ENCODE peak calls at places on chromosomes 2 and 18, in four cellular contexts. V, H, Y and X are unnamed samples.

GRCh38 chr18:26863921-26864497 is 1.5 kb downstream of the AQP4 start:
- DNase-seq in V (no peak), H (no peak), Y (no peak), X (no peak)

GRCh38 chr2:71672011-71672639 is 218.8 kb downstream of the DYSF start:
- DNase-seq in V (no peak), H (no peak), Y (no peak), X (no peak)

GRCh38 chr2:144354953-144355352 is 165.0 kb downstream of the ZEB2 start:
- DNase-seq in V (peak), H (peak), Y (peak), X (no peak)

GRCh38 chr18:5884375-5884774 is 10.9 kb downstream of the TMEM200C start:
- DNase-seq in V (no peak), H (no peak), Y (no peak), X (no peak)

GRCh38 chr2:166031054-166031453 is 77.5 kb upstream of the TTC21B start:
- DNase-seq in V (peak), H (peak), Y (peak), X (peak)

GRCh38 chr2:35585972-35586371 is 769.6 kb upstream of the CRIM1 start:
- DNase-seq in V (no peak), H (peak), Y (no peak), X (no peak)

GRCh38 chr18:76503595-76503994 is 8.6 kb upstream of the ZNF516 start:
- DNase-seq in V (no peak), H (no peak), Y (no peak), X (no peak)

GRCh38 chr18:30132959-30133358 is 909.6 kb downstream of the DSC3 start:
- DNase-seq in V (no peak), H (no peak), Y (peak), X (no peak)

GRCh38 chr2:158509928-158510797 is 53.4 kb downstream of the PKP4 start:
- DNase-seq in V (peak), H (peak), Y (no peak), X (peak)

GRCh38 chr2:44825702-44826101 is 115.8 kb upstream of the SIX3 start:
- DNase-seq in V (no peak), H (no peak), Y (no peak), X (no peak)

GRCh38 chr18:79949571-79950439 is 1.6 kb downstream of the SLC66A2 start:
- DNase-seq in V (no peak), H (no peak), Y (no peak), X (no peak)

GRCh38 chr2:75503048-75503607 is 57.6 kb downstream of the EVA1A start:
- DNase-seq in V (peak), H (peak), Y (peak), X (peak)

GRCh38 chr2:45494275-45494977 is 116.6 kb downstream of the SRBD1 start:
- DNase-seq in V (peak), H (peak), Y (peak), X (peak)

GRCh38 chr2:215367647-215368492 is 56.0 kb downstream of the ATIC start:
- DNase-seq in V (peak), H (peak), Y (peak), X (peak)

GRCh38 chr2:231245253-231246094 is 47.0 kb downstream of the ARMC9 start:
- DNase-seq in V (no peak), H (no peak), Y (peak), X (no peak)

GRCh38 chr2:111173338-111173737 is 52.6 kb downstream of the BCL2L11 start:
- DNase-seq in V (no peak), H (no peak), Y (no peak), X (no peak)

GRCh38 chr2:24577481-24577880 is 86.4 kb downstream of the NCOA1 start:
- DNase-seq in V (no peak), H (no peak), Y (no peak), X (no peak)

GRCh38 chr2:70125498-70125898 is 38.2 kb downstream of the PCBP1 start:
- DNase-seq in V (no peak), H (no peak), Y (no peak), X (no peak)

GRCh38 chr2:59630789-59631188 is 922.7 kb downstream of the BCL11A start:
- DNase-seq in V (no peak), H (no peak), Y (no peak), X (no peak)

GRCh38 chr2:61538920-61539559 is 884 bp upstream of the XPO1 start:
- DNase-seq in V (peak), H (peak), Y (peak), X (peak)

GRCh38 chr2:196376984-196377877 is 205.9 kb upstream of the STK17B start:
- DNase-seq in V (peak), H (peak), Y (peak), X (peak)

GRCh38 chr2:200306969-200307811 is 697 bp downstream of the SPATS2L start:
- DNase-seq in V (no peak), H (no peak), Y (peak), X (peak)

GRCh38 chr2:47639469-47639868 is 143.5 kb upstream of the MSH6 start:
- DNase-seq in V (no peak), H (no peak), Y (no peak), X (no peak)

GRCh38 chr2:49686897-49687442 is 532.7 kb upstream of the FSHR start:
- DNase-seq in V (no peak), H (no peak), Y (no peak), X (no peak)

GRCh38 chr2:149037851-149038250 is 648 bp upstream of the LYPD6B start:
- DNase-seq in V (no peak), H (no peak), Y (peak), X (no peak)

GRCh38 chr2:218754201-218754600 is 27.7 kb upstream of the CYP27A1 start:
- DNase-seq in V (no peak), H (no peak), Y (no peak), X (no peak)

GRCh38 chr2:16293398-16293797 is 353.0 kb downstream of the MYCN start:
- DNase-seq in V (no peak), H (no peak), Y (no peak), X (no peak)

GRCh38 chr2:70469961-70470360 is 83.7 kb downstream of the TGFA start:
- DNase-seq in V (no peak), H (no peak), Y (no peak), X (no peak)

GRCh38 chr2:238117199-238118154 is 17.3 kb downstream of the ESPNL start:
- DNase-seq in V (peak), H (peak), Y (peak), X (no peak)

GRCh38 chr2:128016620-128017019 is 11.2 kb downstream of the SAP130 start:
- DNase-seq in V (peak), H (peak), Y (no peak), X (peak)

GRCh38 chr2:42854207-42854818 is 61.9 kb upstream of the HAAO start:
- DNase-seq in V (peak), H (peak), Y (peak), X (peak)

GRCh38 chr2:237465515-237466227 is 21.4 kb upstream of the MLPH start:
- DNase-seq in V (peak), H (peak), Y (peak), X (peak)

GRCh38 chr2:188159484-188159883 is 132.2 kb upstream of the GULP1 start:
- DNase-seq in V (no peak), H (no peak), Y (no peak), X (no peak)

DNA sequence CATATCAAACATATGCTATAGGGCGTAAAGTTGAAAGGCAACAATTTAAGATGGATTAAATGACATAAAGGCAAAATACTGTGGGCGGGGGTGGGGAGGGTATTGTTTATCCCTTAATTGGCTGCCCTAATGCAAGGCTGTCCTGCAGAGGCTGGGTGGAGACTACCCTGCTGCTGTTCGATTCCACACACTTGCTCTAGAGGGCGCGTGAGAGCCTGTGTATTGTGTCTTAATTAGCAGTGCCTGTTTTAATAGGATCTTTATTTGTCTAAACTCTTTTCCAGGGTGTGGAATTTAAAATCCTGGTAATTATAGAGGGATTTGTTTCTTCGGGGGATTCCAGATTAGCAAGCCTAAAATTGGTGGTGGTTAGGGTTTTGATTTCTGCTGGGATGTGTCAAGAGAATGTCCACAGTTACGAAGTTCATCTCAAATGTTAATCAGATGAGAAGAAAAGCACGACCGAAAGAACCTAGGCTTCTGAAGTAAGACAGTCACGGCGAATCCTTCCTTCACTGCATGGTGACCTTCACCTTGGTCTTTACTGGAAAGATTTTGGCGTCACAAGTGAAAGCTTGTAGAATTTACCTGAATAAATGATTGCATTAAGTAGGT is 103.5 kb upstream of the MAP3K20 start:
- DNase-seq in V (peak), H (peak), Y (peak), X (peak)
- TF ChIP-seq CTCF in V (peak), H (peak), Y (peak), X (peak)

GRCh38 chr2:66488946-66489345 is 54.0 kb downstream of the MEIS1 start:
- DNase-seq in V (no peak), H (no peak), Y (no peak), X (no peak)
- H3K4me3 ChIP-seq in V (no peak), H (no peak), Y (no peak), X (no peak)

GRCh38 chr2:80293026-80293425 is 11.5 kb downstream of the LRRTM1 start:
- DNase-seq in V (no peak), H (no peak), Y (no peak), X (no peak)

GRCh38 chr2:80292474-80292873 is 12.1 kb downstream of the LRRTM1 start:
- DNase-seq in V (no peak), H (no peak), Y (no peak), X (no peak)

GRCh38 chr2:80288576-80288975 is 16.0 kb downstream of the LRRTM1 start:
- DNase-seq in V (no peak), H (peak), Y (no peak), X (no peak)
- TF ChIP-seq CTCF in V (peak), H (no peak), Y (no peak), X (no peak)

DNA sequence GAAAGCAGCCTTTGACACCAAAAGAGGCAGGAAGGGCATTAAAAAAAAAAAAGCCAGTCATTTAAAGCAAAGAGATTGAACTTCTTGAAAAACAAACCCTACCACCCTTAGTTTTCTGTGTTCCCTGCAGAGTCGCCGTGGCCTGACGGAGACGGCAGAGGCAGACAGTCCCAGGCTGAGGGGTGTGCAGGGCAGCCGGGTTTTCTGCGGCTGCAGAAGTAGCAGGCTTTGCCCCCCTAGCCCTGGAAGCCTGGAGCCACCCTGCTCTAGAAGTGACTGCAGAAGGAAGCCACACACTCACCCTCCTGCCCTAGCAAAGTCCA is 2.8 kb downstream of the INPP5D start:
- DNase-seq in V (no peak), H (no peak), Y (no peak), X (no peak)
- H3K4me3 ChIP-seq in V (no peak), H (no peak), Y (no peak), X (no peak)